ENCODE peak calls at places on chromosomes 11 and 22, in eight cellular contexts. P is mesothelial cell of epicardium; M is activated naive CD8-positive, alpha-beta T cell treated with anti-CD3 and anti-CD28 coated beads for 36 hours; Q is astrocyte of the hippocampus; V is activated gamma-delta T cell treated with Interleukin-2 at 50 U/mL for 16 hours; B is CD4-positive, alpha-beta memory T cell; U is RCC 7860; T is body of pancreas. H is an unnamed sample.

GRCh38 chr11:113926273-113927183 is 21.9 kb downstream of the HTR3B start:
- DNase-seq in P (no peak), M (no peak), Q (peak), V (no peak), B (no peak), U (no peak), T (no peak), H (no peak)

GRCh38 chr11:33893711-33894401 is 2.0 kb upstream of the LMO2 start:
- DNase-seq in P (no peak), M (peak), Q (peak), V (peak), B (peak), U (no peak), T (no peak), H (no peak)

GRCh38 chr11:134432776-134433175 is 20.7 kb upstream of the B3GAT1 start:
- DNase-seq in P (no peak), M (no peak), Q (no peak), V (no peak), B (no peak), U (no peak), T (no peak), H (no peak)

GRCh38 chr22:25775501-25775900 is 33.5 kb downstream of the MYO18B start:
- DNase-seq in P (no peak), M (no peak), Q (peak), V (no peak), B (no peak), U (peak), T (no peak), H (no peak)

GRCh38 chr11:86116996-86117705 is 48.3 kb upstream of the PICALM start:
- DNase-seq in P (no peak), M (no peak), Q (peak), V (no peak), B (no peak), U (peak), T (no peak), H (no peak)

GRCh38 chr22:40498454-40499186 is 128.2 kb downstream of the SGSM3 start:
- DNase-seq in P (no peak), M (no peak), Q (peak), V (no peak), B (no peak), U (peak), T (no peak), H (no peak)

GRCh38 chr11:45816614-45817013 is 11.7 kb downstream of the SLC35C1 start:
- DNase-seq in P (no peak), M (no peak), Q (peak), V (no peak), B (no peak), U (no peak), T (no peak), H (no peak)

GRCh38 chr22:40628354-40629042 is 8.0 kb downstream of the MRTFA start:
- DNase-seq in P (no peak), M (no peak), Q (peak), V (no peak), B (no peak), U (peak), T (no peak), H (no peak)

GRCh38 chr11:848380-848931 is 5.8 kb downstream of the TSPAN4 start:
- DNase-seq in P (peak), M (peak), Q (no peak), V (peak), B (peak), U (no peak), T (peak), H (no peak)

GRCh38 chr11:1500466-1501420 is 14.2 kb upstream of the MOB2 start:
- DNase-seq in P (no peak), M (no peak), Q (no peak), V (no peak), B (no peak), U (no peak), T (no peak), H (no peak)

GRCh38 chr11:17354070-17354924 is 2.7 kb downstream of the NCR3LG1 start:
- DNase-seq in P (peak), M (peak), Q (peak), V (peak), B (peak), U (peak), T (peak), H (no peak)

GRCh38 chr11:116501728-116502127 is 271.1 kb downstream of the BUD13 start:
- DNase-seq in P (peak), M (no peak), Q (no peak), V (no peak), B (no peak), U (no peak), T (no peak), H (no peak)

GRCh38 chr11:61551630-61552029 is 29.2 kb downstream of the SYT7 start:
- DNase-seq in P (no peak), M (no peak), Q (peak), V (no peak), B (no peak), U (peak), T (peak), H (peak)

GRCh38 chr11:107316426-107316825 is 141.2 kb downstream of the CWF19L2 start:
- DNase-seq in P (no peak), M (no peak), Q (no peak), V (no peak), B (no peak), U (no peak), T (no peak), H (no peak)

GRCh38 chr11:4539603-4540219 is 5.3 kb upstream of the OR52M1 start:
- DNase-seq in P (peak), M (peak), Q (peak), V (peak), B (peak), U (peak), T (peak), H (peak)

H was measured in anterior cingulate cortex.